ENCODE peak calls at places on chromosomes 16 and 17, in four cellular contexts. Y is fibroblast of lung, B is spleen, G is GM23338. L is an unnamed sample. For H3K4me1, the result is how much of the 10 kb centered on the place peaks cover.

GRCh38 chr16:84667600-84668309 is 19.4 kb downstream of the KLHL36 start:
- DNase-seq in Y (no peak), B (peak), G (no peak), L (no peak)

GRCh38 chr17:67212716-67213417 is 32.1 kb downstream of the HELZ start:
- DNase-seq in Y (peak), B (no peak), G (no peak), L (no peak)

GRCh38 chr17:68627956-68628355 is 26.8 kb upstream of the FAM20A start:
- DNase-seq in Y (no peak), B (no peak), G (no peak), L (no peak)

GRCh38 chr16:59432934-59433333 is 698.8 kb upstream of the GOT2 start:
- DNase-seq in Y (no peak), B (no peak), G (no peak), L (no peak)

GRCh38 chr16:85187002-85187401 is 74.7 kb upstream of the CIBAR2 start:
- DNase-seq in Y (peak), B (no peak), G (no peak), L (no peak)

GRCh38 chr16:58286280-58286679 is 8.5 kb downstream of the PRSS54 start:
- DNase-seq in Y (no peak), B (no peak), G (no peak), L (no peak)

GRCh38 chr16:29811170-29811895 is 660 bp upstream of the PRRT2 start:
- DNase-seq in Y (peak), B (peak), G (peak), L (peak)

GRCh38 chr16:88681709-88682451 is 4.4 kb downstream of the SNAI3 start:
- DNase-seq in Y (peak), B (peak), G (no peak), L (no peak)

GRCh38 chr16:89920723-89921122 is 2.1 kb downstream of the MC1R start:
- DNase-seq in Y (peak), B (no peak), G (no peak), L (no peak)

GRCh38 chr17:73482251-73482661 is 162.0 kb downstream of the SDK2 start:
- DNase-seq in Y (no peak), B (peak), G (no peak), L (no peak)

GRCh38 chr17:69732272-69732671 is 317.8 kb downstream of the MAP2K6 start:
- DNase-seq in Y (peak), B (no peak), G (no peak), L (no peak)

GRCh38 chr17:61474235-61474927 is 22.2 kb downstream of the TBX4 start:
- DNase-seq in Y (peak), B (no peak), G (no peak), L (peak)

GRCh38 chr17:64771980-64772844 is 110.1 kb upstream of the SMURF2 start:
- DNase-seq in Y (no peak), B (no peak), G (no peak), L (no peak)

GRCh38 chr16:68372806-68373205 is 62.0 kb downstream of the PRMT7 start:
- DNase-seq in Y (no peak), B (no peak), G (no peak), L (no peak)

GRCh38 chr16:1530883-1531637 is 2.4 kb upstream of the TMEM204 start:
- DNase-seq in Y (no peak), B (no peak), G (no peak), L (peak)

GRCh38 chr17:77049440-77049839 is 91.3 kb upstream of the SEC14L1 start:
- DNase-seq in Y (peak), B (no peak), G (no peak), L (no peak)

GRCh38 chr16:29775742-29776408 is 2.2 kb upstream of the ZG16 start:
- DNase-seq in Y (peak), B (no peak), G (no peak), L (no peak)

GRCh38 chr16:89364603-89365002 is 125.8 kb downstream of the ANKRD11 start:
- DNase-seq in Y (peak), B (no peak), G (no peak), L (no peak)

GRCh38 chr17:16911141-16911937 is 60.6 kb downstream of the TNFRSF13B start:
- DNase-seq in Y (peak), B (peak), G (no peak), L (peak)

GRCh38 chr16:30342751-30343490 is 12.2 kb downstream of the CD2BP2 start:
- DNase-seq in Y (no peak), B (no peak), G (no peak), L (no peak)

GRCh38 chr16:89534147-89534788 is 26.1 kb downstream of the SPG7 start:
- DNase-seq in Y (no peak), B (no peak), G (no peak), L (no peak)

GRCh38 chr17:59652119-59652518 is 32.4 kb downstream of the CLTC start:
- DNase-seq in Y (peak), B (no peak), G (no peak), L (no peak)

GRCh38 chr17:48612456-48612853 is 1.6 kb upstream of the HOXB7 start:
- DNase-seq in Y (no peak), B (no peak), G (no peak), L (no peak)

GRCh38 chr16:21645261-21645721 is 7.1 kb downstream of the IGSF6 start:
- DNase-seq in Y (no peak), B (no peak), G (no peak), L (no peak)

GRCh38 chr16:2149630-2150417 is 1.4 kb downstream of the RAB26 start:
- DNase-seq in Y (peak), B (peak), G (peak), L (no peak)

GRCh38 chr17:37025847-37026533 is 77.2 kb downstream of the AATF start:
- DNase-seq in Y (no peak), B (no peak), G (no peak), L (no peak)

GRCh38 chr17:50956750-50957523 is 90.8 kb upstream of the TOB1 start:
- DNase-seq in Y (peak), B (peak), G (peak), L (peak)

GRCh38 chr16:67156146-67156844 is 3.4 kb downstream of the TRADD start:
- DNase-seq in Y (no peak), B (peak), G (no peak), L (no peak)

GRCh38 chr16:67161595-67162058 is 1.9 kb downstream of the FBXL8 start:
- DNase-seq in Y (no peak), B (peak), G (no peak), L (no peak)

GRCh38 chr16:67157892-67158635 is 1.6 kb downstream of the TRADD start:
- DNase-seq in Y (no peak), B (peak), G (no peak), L (no peak)

GRCh38 chr16:67157106-67157748 is 2.5 kb downstream of the TRADD start:
- DNase-seq in Y (no peak), B (no peak), G (no peak), L (no peak)

DNA sequence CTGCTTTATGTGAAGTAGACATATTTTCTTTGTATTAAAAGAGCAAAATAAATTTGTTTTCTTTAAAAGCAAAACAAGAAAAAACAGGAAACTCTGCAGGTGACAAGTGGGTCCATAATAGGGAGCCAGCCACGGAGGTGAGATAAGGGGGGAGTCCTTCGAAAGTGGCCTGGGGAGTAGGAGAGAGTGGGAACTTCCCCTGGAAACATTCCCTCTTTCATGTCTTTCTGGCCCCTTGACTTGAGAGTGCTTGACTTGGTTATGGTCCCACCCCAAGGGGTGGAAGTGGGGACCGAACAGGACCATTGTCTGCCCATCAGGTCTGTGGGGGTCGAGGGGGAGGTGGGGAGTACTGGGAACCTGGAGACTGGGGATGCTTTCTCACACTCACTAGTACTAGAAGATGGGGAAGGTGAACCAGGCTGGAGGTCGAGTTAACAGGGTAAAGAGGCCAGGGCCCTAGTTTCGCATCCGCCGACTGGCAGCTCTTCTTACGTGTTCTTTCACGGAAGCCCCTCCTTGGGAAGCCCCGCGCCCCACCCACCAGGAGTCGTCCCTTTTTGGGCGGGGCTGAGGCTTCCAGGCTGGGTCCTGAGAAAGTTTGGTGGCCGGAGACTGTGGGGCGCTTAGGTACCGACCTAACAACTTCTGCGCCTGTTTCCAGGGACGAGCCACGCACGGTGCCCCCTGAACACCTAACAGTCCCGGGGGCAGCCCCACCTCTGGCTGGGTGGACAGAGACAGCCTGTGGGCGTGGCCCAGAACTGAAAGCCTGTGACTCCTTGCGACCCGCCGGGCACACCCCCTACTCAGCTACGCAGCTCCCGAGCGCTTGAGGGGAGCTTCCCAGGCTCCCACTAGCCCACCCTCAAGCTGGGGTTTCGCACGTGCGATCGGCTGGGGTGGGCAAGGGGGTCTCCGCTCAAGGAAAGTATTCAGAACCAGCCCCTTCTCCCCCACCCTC is 790 bp downstream of the TRADD start:
- DNase-seq in Y (peak), B (peak), G (peak), L (no peak)
- H3K4me1 ChIP-seq in Y (under half), B (under half), G (under half), L (under half)

GRCh38 chr17:43449470-43450202 is 34.1 kb upstream of the DHX8 start:
- DNase-seq in Y (no peak), B (no peak), G (no peak), L (no peak)
- H3K4me3 ChIP-seq in Y (no peak), B (no peak), G (no peak), L (no peak)

GRCh38 chr16:3235856-3236669 is 1.1 kb upstream of the ZNF200 start:
- DNase-seq in Y (no peak), B (peak), G (peak), L (no peak)
- H3K4me1 ChIP-seq in Y (under half), B (under half), G (under half), L (under half)

GRCh38 chr16:78743556-78743955 is 644.1 kb downstream of the WWOX start:
- DNase-seq in Y (no peak), B (no peak), G (no peak), L (no peak)
- H3K4me3 ChIP-seq in Y (no peak), B (no peak), G (no peak), L (no peak)

DNA sequence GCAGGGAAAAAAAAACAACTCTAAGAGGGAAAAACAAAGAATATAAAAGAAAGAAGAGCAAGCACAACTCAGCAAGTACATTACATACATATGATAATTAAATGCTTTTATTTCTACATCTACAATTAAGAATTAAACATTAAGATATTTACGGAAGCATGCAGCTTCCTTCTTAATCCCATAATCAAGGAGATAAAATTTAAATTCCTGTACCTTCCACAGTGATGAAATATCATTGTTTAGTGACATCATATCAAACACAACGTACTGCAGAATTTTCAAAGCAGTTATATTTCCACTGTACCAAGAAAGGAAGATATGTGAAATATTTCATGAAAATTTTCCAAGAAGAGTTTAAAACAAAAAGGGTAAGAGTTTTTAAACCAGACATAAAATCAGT is 26.0 kb downstream of the KANSL1 start:
- DNase-seq in Y (peak), B (no peak), G (no peak), L (no peak)
- H3K4me1 ChIP-seq in Y (under half), B (under half), G (half or more), L (under half)

GRCh38 chr17:79779661-79780365 is 1.9 kb downstream of the CBX2 start:
- DNase-seq in Y (no peak), B (no peak), G (no peak), L (no peak)

GRCh38 chr17:79777844-79778503 is at the start of gene CBX2:
- DNase-seq in Y (peak), B (peak), G (peak), L (peak)

GRCh38 chr17:79778504-79779087 is 648 bp downstream of the CBX2 start:
- DNase-seq in Y (no peak), B (no peak), G (peak), L (no peak)

GRCh38 chr17:79777166-79777843 is 643 bp upstream of the CBX2 start:
- DNase-seq in Y (peak), B (peak), G (peak), L (no peak)

DNA sequence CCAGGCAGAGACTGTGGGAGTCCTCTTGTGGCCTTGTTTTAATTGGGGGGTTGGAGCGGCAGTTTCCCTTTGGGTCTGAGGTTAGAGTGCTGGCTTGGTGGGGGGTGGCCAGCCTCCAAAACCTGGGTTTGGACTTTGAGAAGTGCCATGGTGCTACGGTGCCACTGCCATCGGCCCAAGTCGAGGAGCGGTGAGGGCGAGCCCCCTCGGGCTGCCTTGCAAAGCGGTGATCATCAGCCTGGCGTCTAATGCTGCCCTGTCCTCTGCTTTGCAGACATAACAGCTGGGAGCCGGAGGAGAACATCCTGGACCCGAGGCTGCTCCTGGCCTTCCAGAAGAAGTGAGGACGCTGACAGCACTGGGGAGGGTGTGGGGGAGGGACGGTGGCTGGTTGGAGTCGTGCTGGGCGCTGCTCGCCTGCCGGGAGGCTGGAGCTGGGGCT is 1.2 kb downstream of the CBX2 start:
- DNase-seq in Y (no peak), B (no peak), G (no peak), L (no peak)
- H3K4me3 ChIP-seq in Y (peak), B (peak), G (peak), L (no peak)

DNA sequence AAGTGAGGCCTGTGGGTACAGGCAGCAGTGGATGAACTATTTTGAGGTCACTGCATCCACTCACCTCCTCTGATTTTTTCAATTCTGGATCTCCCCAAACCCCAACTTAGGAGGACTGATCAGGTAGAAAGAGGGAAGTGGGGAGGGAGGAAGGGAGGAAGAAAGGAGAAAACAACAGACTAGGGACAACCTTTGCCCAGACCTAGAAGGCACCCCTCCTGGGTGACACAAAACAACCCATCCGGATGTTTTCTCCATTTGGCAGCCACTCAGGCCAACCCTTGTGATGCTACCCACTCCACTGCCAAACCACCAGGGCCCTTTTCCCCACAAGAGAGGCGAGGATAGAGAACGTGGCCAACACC is 2.7 kb downstream of the ORMDL3 start:
- DNase-seq in Y (no peak), B (no peak), G (no peak), L (no peak)
- H3K4me1 ChIP-seq in Y (under half), B (under half), G (under half), L (under half)